ENCODE peak calls at places on chromosome 11, in four cellular contexts. K, N, G and M are unnamed samples.

GRCh38 chr11:44498524-44498923 is 66.9 kb upstream of the CD82 start:
- DNase-seq in K (no peak), N (no peak), G (no peak), M (no peak)

GRCh38 chr11:107969219-107969618 is 39.5 kb upstream of the CUL5 start:
- DNase-seq in K (no peak), N (peak), G (peak), M (no peak)

GRCh38 chr11:111871693-111872161 is 346 bp upstream of the ALG9 start:
- DNase-seq in K (no peak), N (no peak), G (peak), M (peak)

GRCh38 chr11:61756452-61757212 is 4.2 kb downstream of the MYRF start:
- DNase-seq in K (no peak), N (peak), G (no peak), M (peak)

GRCh38 chr11:15170170-15170569 is 55.4 kb downstream of the INSC start:
- DNase-seq in K (no peak), N (no peak), G (no peak), M (no peak)

GRCh38 chr11:67267188-67268035 is 1.1 kb downstream of the GRK2 start:
- DNase-seq in K (no peak), N (no peak), G (peak), M (no peak)

GRCh38 chr11:8070417-8071101 is 10.5 kb upstream of the TUB start:
- DNase-seq in K (no peak), N (peak), G (peak), M (peak)

GRCh38 chr11:5291207-5291838 is 10.4 kb downstream of the OR51B4 start:
- DNase-seq in K (no peak), N (peak), G (peak), M (peak)

GRCh38 chr11:44400431-44400830 is 90.5 kb upstream of the ALX4 start:
- DNase-seq in K (no peak), N (no peak), G (no peak), M (no peak)

GRCh38 chr11:9120659-9121350 is 29.4 kb upstream of the SCUBE2 start:
- DNase-seq in K (no peak), N (no peak), G (peak), M (no peak)

GRCh38 chr11:69443968-69444364 is 37.5 kb upstream of the LINC01488 start:
- DNase-seq in K (no peak), N (peak), G (no peak), M (no peak)

GRCh38 chr11:14411818-14412217 is 52.8 kb upstream of the RRAS2 start:
- DNase-seq in K (peak), N (peak), G (no peak), M (no peak)

GRCh38 chr11:78654071-78654470 is 79.4 kb upstream of the NARS2 start:
- DNase-seq in K (no peak), N (no peak), G (no peak), M (no peak)

GRCh38 chr11:118186346-118187107 is 10.1 kb upstream of the SCN2B start:
- DNase-seq in K (no peak), N (no peak), G (no peak), M (no peak)

GRCh38 chr11:18853086-18853720 is 61.6 kb upstream of the PTPN5 start:
- DNase-seq in K (no peak), N (peak), G (peak), M (peak)

GRCh38 chr11:117328414-117329010 is 858 bp downstream of the CEP164 start:
- DNase-seq in K (no peak), N (peak), G (peak), M (no peak)

GRCh38 chr11:74466916-74467885 is at the start of gene KCNE3:
- DNase-seq in K (no peak), N (peak), G (no peak), M (no peak)

GRCh38 chr11:57458410-57459111 is 1.8 kb upstream of the RTN4RL2 start:
- DNase-seq in K (no peak), N (no peak), G (peak), M (peak)

GRCh38 chr11:85947431-85948272 is 92.5 kb downstream of the CCDC83 start:
- DNase-seq in K (peak), N (peak), G (no peak), M (peak)

GRCh38 chr11:82195251-82195650 is 538.4 kb downstream of the FAM181B start:
- DNase-seq in K (no peak), N (no peak), G (no peak), M (no peak)

GRCh38 chr11:33867996-33868645 is 23.8 kb downstream of the LMO2 start:
- DNase-seq in K (no peak), N (no peak), G (no peak), M (no peak)

GRCh38 chr11:60563553-60564235 is 48.5 kb downstream of the MS4A13 start:
- DNase-seq in K (no peak), N (peak), G (no peak), M (peak)

GRCh38 chr11:1939006-1939626 is 8.0 kb upstream of the MRPL23 start:
- DNase-seq in K (no peak), N (no peak), G (peak), M (peak)

GRCh38 chr11:91100432-91100831 is 877.6 kb upstream of the CHORDC1 start:
- DNase-seq in K (no peak), N (peak), G (no peak), M (no peak)

GRCh38 chr11:6251120-6251733 is 8.4 kb upstream of the CCKBR start:
- DNase-seq in K (peak), N (peak), G (peak), M (peak)

GRCh38 chr11:61747389-61748285 is 4.8 kb upstream of the MYRF start:
- DNase-seq in K (no peak), N (peak), G (peak), M (peak)

GRCh38 chr11:17692931-17693330 is 26.4 kb upstream of the MYOD1 start:
- DNase-seq in K (no peak), N (no peak), G (no peak), M (no peak)

GRCh38 chr11:73939096-73939495 is 11.7 kb upstream of the DNAJB13 start:
- DNase-seq in K (no peak), N (no peak), G (no peak), M (no peak)

GRCh38 chr11:1062075-1062820 is 12.4 kb upstream of the MUC2 start:
- DNase-seq in K (no peak), N (no peak), G (no peak), M (no peak)

GRCh38 chr11:72591785-72592490 is 82.3 kb downstream of the PDE2A start:
- DNase-seq in K (no peak), N (peak), G (no peak), M (no peak)

GRCh38 chr11:32374261-32374711 is 61.1 kb downstream of the WT1 start:
- DNase-seq in K (no peak), N (peak), G (peak), M (peak)
- TF ChIP-seq CTCF in K (peak), N (peak), G (peak), M (peak)

DNA sequence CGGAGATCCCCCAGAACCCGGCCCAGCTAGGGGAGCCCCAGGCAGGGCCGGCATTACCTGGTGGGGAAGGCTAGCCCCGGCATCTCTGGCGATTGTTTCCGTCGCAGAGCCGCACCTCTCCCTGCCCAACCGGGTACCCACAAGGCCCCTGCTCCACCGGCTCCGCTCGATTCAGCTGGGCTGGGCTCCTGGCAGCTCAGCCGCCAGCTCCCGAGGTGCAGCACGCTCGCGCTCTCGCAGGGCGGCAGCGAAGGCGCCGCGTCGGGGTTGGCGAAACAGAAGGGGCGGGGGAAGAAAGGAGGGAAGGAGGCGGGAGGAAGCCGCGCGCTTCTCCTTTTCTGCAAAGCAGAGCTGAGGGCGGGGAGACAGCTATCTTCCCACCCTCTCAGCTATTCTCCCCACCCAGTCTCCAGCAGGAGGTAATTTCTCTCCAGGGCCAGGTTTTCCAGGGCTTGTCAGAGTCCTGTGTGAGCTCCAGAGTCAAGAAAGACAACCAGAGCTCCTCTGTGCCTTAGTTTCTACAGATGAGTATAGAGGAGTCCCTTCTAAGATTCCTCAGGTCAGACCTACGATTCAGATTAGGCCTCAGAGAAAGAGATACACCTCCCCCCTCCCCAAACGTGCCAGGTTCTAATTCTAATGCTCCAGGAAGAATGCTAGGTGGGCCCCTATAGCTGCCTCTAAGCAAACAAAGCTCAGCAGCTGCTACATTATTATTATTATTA is 62.0 kb downstream of the PAK1 start:
- DNase-seq in K (peak), N (peak), G (no peak), M (peak)
- TF ChIP-seq CTCF in K (no peak), N (no peak), G (no peak), M (no peak)

GRCh38 chr11:47523491-47524199 is 29.3 kb downstream of the CELF1 start:
- DNase-seq in K (peak), N (peak), G (no peak), M (no peak)
- TF ChIP-seq CTCF in K (no peak), N (no peak), G (no peak), M (no peak)

DNA sequence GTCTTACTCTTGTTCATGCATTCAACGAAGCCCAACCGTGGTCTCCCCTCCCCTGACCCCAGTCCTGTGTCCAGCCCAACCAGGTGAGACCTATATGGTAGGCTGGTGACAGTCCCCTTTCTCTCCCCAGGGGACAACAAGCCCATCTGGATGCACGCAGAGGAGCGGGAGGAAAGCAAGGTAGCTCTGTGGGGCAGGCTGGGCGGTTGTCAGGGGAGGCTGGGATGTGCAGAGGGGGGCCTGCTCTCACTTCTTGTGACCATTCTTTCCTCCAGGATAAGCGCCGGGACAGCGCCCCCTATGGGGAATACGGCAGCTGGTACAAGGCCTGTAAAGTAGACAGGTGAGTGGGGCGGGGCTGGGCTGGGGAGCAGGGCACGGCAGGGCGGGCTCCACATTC is 3.5 kb upstream of the RAB1B start:
- DNase-seq in K (no peak), N (no peak), G (peak), M (no peak)
- TF ChIP-seq CTCF in K (peak), N (peak), G (peak), M (peak)

GRCh38 chr11:3195251-3196160 is 23.1 kb downstream of the MRGPRG start:
- DNase-seq in K (no peak), N (no peak), G (no peak), M (no peak)
- TF ChIP-seq CTCF in K (peak), N (peak), G (no peak), M (no peak)